ENCODE peak calls at places on chromosomes 6 and 20, in seven cellular contexts. U, G, B, Y, S, J and K are unnamed samples.

GRCh38 chr6:19268117-19268516 is 569.1 kb upstream of the ID4 start:
- DNase-seq in G (no peak), Y (no peak), J (no peak), S (no peak), B (peak; percentile 29), U (no peak), K (no peak)

GRCh38 chr6:128204621-128205020 is 303.8 kb upstream of the THEMIS start:
- DNase-seq in G (no peak), S (no peak), B (peak; percentile 44), U (no peak), Y (no peak), J (no peak), K (peak; percentile 33)

GRCh38 chr6:106411643-106412200 is 51.2 kb downstream of the CRYBG1 start:
- DNase-seq in S (no peak), J (no peak), B (no peak), G (no peak), Y (no peak), U (no peak), K (no peak)

GRCh38 chr6:137353346-137353745 is 134.2 kb upstream of the IFNGR1 start:
- DNase-seq in J (no peak), S (no peak), U (no peak), B (no peak), Y (no peak), G (peak; percentile 82), K (no peak)

GRCh38 chr6:100228437-100229424 is 234.7 kb upstream of the MCHR2 start:
- DNase-seq in B (peak; percentile 62), S (peak; percentile 67), Y (peak; percentile 78), U (peak; percentile 82), J (peak; percentile 79), G (peak; percentile 76), K (peak; percentile 82)

GRCh38 chr6:134436281-134436815 is 118.4 kb upstream of the SGK1 start:
- DNase-seq in Y (no peak), B (peak; percentile 97), J (no peak), G (peak; percentile 37), U (no peak), S (no peak), K (no peak)

GRCh38 chr20:5557123-5557522 is 193.1 kb upstream of the SHLD1 start:
- DNase-seq in U (peak; percentile 64), S (peak; percentile 54), G (peak; percentile 75), J (no peak), B (peak; percentile 11), Y (no peak), K (peak; percentile 54)

GRCh38 chr6:82118150-82118562 is 129.4 kb downstream of the IBTK start:
- DNase-seq in G (no peak), Y (no peak), J (no peak), U (no peak), B (no peak), S (no peak), K (peak; percentile 54)

GRCh38 chr20:51373713-51374481 is 168.6 kb downstream of the NFATC2 start:
- DNase-seq in U (no peak), Y (no peak), B (no peak), G (no peak), J (no peak), S (peak; percentile 71), K (peak; percentile 77)

DNA sequence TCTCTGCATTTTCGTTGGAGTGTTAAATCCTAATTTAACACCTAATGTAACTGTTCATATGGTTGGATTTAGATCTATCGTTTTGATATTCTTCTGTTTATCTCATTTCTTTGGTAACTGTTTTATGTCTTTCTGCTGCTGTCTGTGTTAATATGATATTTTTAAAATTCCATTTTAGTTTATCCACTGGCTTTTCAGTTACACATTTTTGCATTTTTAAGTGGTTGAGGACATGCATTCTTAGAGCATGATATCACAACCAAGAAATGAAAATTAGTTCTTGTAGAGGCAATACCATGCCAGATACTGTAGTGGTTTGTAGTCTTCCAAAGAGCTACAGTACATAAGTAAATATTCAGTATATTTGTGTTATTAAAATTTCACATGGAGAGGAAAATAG is 58.6 kb downstream of the LIN28B start:
- DNase-seq in G (no peak), S (no peak), B (no peak), Y (no peak), J (no peak), U (no peak), K (peak; percentile 19)
- H3K4me3 ChIP-seq in G (no peak overlapping the region), S (peak overlapping the region; percentile 7), B (no peak overlapping the region), Y (no peak overlapping the region), J (no peak overlapping the region), U (no peak overlapping the region), K (no peak overlapping the region)

GRCh38 chr6:108951351-108951953 is 103.2 kb downstream of the ARMC2 start:
- DNase-seq in U (no peak), J (no peak), Y (no peak), B (no peak), G (no peak), S (no peak), K (peak; percentile 75)
- H3K27ac ChIP-seq in U (peak overlapping the region; percentile 34), J (peak overlapping the region; percentile 28), Y (no peak overlapping the region), B (no peak overlapping the region), G (no peak overlapping the region), S (no peak overlapping the region), K (no peak overlapping the region)

GRCh38 chr6:122798099-122798641 is 9.1 kb downstream of the SMPDL3A start:
- DNase-seq in J (no peak), S (no peak), B (peak; percentile 87), G (no peak), Y (no peak), U (peak; percentile 62), K (peak; percentile 21)
- TF ChIP-seq CTCF in J (no peak), S (no peak), B (no peak), G (no peak), Y (no peak), U (no peak), K (no peak)

GRCh38 chr6:146915671-146916127 is 288.5 kb upstream of the STXBP5 start:
- DNase-seq in Y (no peak), J (no peak), G (no peak), S (no peak), B (peak; percentile 67), U (no peak), K (no peak)
- H3K4me3 ChIP-seq in Y (no peak overlapping the region), J (no peak overlapping the region), G (no peak overlapping the region), S (peak overlapping the region; percentile 26), B (no peak overlapping the region), U (no peak overlapping the region), K (no peak overlapping the region)

DNA sequence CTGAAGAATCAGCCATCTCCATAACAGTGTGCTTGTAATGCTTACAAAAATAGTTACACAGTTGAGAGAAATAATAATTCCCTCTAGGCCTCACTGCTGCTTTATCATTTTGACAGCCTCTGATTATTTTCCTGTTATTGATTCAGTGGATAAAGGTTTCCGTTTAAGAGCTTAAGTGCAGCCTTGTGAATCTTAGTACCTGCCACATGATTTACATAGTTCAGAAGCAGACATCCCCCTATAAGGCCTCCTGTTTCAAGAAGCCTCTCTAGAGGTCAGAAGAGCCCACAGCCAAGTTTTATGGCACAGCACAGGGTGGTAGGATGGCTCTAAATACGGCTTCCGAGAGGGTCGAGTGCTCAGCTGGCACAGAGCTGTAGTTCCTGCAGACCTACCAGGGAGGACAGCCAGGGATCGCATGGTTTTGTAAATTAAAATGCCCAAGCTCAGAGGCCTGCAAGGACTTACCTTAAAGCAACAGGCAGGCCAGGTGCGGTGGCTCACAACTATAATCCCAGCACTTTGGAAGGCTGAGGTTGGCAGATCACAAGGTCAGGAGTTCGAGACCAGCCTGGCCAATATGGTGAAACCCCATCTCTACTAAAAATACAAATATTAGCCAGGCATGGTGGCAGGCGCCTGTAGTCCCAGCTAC is 17.6 kb upstream of the PYGB start:
- DNase-seq in S (no peak), J (no peak), U (no peak), B (no peak), Y (peak; percentile 48), G (no peak), K (peak; percentile 54)
- H3K27ac ChIP-seq in S (no peak overlapping the region), J (peak overlapping the region; percentile 43), U (no peak overlapping the region), B (no peak overlapping the region), Y (peak overlapping the region; percentile 50), G (no peak overlapping the region), K (peak overlapping the region; percentile 99)

DNA sequence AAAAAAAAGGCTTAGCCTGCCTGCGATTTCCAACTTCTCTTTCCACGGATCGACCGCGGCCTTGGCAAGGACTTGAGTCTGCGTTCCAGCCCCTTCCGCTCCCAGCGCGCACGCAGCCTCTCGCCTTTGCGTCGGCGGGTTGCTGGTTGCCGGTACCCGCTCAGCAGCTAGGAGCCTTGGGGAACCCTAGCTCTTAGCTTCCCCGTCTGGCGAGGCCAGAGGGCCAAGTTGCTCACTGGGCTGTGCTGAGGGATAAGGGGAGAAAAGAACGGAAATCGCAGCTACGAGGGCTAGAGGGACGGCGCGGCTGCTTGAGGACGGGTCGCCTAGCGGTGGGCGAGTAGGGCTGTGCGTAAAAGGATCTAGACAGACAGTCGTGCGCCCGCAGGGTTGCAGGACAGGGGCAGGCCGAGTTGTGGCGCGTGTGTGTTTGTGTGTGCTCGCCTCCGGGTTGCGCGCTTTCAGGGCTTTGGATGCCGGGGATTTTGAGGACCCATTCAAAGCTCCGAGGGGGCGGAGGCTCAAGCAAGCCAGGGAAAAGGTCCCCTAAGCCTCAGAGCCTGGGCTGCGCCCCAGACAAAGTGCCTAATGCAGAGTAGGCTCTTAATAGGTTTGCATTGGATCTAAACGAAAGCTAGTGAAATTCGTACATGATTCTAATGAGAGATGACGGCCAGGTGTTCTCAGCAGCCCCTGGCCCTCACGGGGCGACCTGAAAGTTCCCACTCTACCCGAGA is 40.5 kb upstream of the OSTM1 start:
- DNase-seq in G (no peak), J (peak; percentile 85), Y (no peak), S (peak; percentile 80), U (peak; percentile 70), B (peak; percentile 58), K (peak; percentile 48)
- TF ChIP-seq CTCF in G (no peak), J (no peak), Y (no peak), S (peak; percentile 12), U (peak; percentile 11), B (no peak), K (no peak)

GRCh38 chr6:31140643-31141042 is 1.8 kb upstream of the PSORS1C2 start:
- DNase-seq in U (peak; percentile 33), S (no peak), J (no peak), Y (no peak), G (no peak), B (no peak), K (no peak)

GRCh38 chr6:31139599-31139998 is 733 bp upstream of the PSORS1C2 start:
- DNase-seq in B (no peak), S (no peak), J (no peak), U (no peak), G (no peak), Y (no peak), K (peak; percentile 79)

GRCh38 chr6:31142356-31142755 is 3.5 kb upstream of the PSORS1C2 start:
- DNase-seq in J (no peak), B (no peak), G (no peak), U (peak; percentile 32), Y (no peak), S (no peak), K (no peak)

GRCh38 chr6:31135710-31136109 is 3.2 kb downstream of the PSORS1C2 start:
- DNase-seq in J (no peak), Y (no peak), B (no peak), U (no peak), G (no peak), S (no peak), K (no peak)

GRCh38 chr6:31138982-31139381 is at the start of gene PSORS1C2:
- DNase-seq in G (no peak), B (no peak), S (no peak), J (no peak), U (no peak), Y (no peak), K (no peak)
- H3K4me3 ChIP-seq in G (no peak within 1 kb of the TSS), B (no peak within 1 kb of the TSS), S (no peak within 1 kb of the TSS), J (peak within 1 kb of the TSS; percentile 36), U (no peak within 1 kb of the TSS), Y (no peak within 1 kb of the TSS), K (no peak within 1 kb of the TSS)